ENCODE peak calls at places on chromosomes 6 and 20, in four cellular contexts. T is Peyer's patch; K is endodermal cell; A is CD8-positive, alpha-beta memory T cell. N is an unnamed sample.

GRCh38 chr6:32685603-32686002 is 19.1 kb upstream of the HLA-DQB1 start:
- DNase-seq in K (no peak), T (no peak), A (peak), N (no peak)

GRCh38 chr6:138129190-138129589 is 22.0 kb upstream of the PERP start:
- DNase-seq in K (peak), A (no peak), T (no peak), N (no peak)

GRCh38 chr6:134425521-134426316 is 107.8 kb upstream of the SGK1 start:
- DNase-seq in A (no peak), K (no peak), T (no peak), N (no peak)

GRCh38 chr20:19758888-19759331 is 852 bp downstream of the RIN2 start:
- DNase-seq in K (peak), T (peak), A (no peak), N (peak)

GRCh38 chr6:84546427-84546914 is 217.9 kb downstream of the TBX18 start:
- DNase-seq in T (no peak), A (no peak), K (no peak), N (no peak)

GRCh38 chr6:128979061-128979460 is 96.1 kb downstream of the LAMA2 start:
- DNase-seq in K (no peak), T (no peak), A (no peak), N (no peak)

GRCh38 chr6:161463061-161463460 is 189.2 kb upstream of the AGPAT4 start:
- DNase-seq in K (no peak), A (no peak), T (no peak), N (no peak)

GRCh38 chr6:4637691-4638433 is 138.3 kb upstream of the CDYL start:
- DNase-seq in T (no peak), A (no peak), K (no peak), N (no peak)

GRCh38 chr6:56652231-56652630 is 9.5 kb upstream of the DST start:
- DNase-seq in A (no peak), T (no peak), K (no peak), N (no peak)

GRCh38 chr6:56570434-56571359 is 72.0 kb downstream of the DST start:
- DNase-seq in T (no peak), K (no peak), A (peak), N (no peak)

GRCh38 chr20:25545171-25545570 is 40.2 kb downstream of the NINL start:
- DNase-seq in T (no peak), A (no peak), K (no peak), N (no peak)

GRCh38 chr6:135939216-135939610 is 87.7 kb downstream of the PDE7B start:
- DNase-seq in K (no peak), A (no peak), T (no peak), N (no peak)

GRCh38 chr6:27288136-27289044 is 23.7 kb downstream of the POM121L2 start:
- DNase-seq in A (no peak), T (no peak), K (peak), N (no peak)

GRCh38 chr6:82006027-82006738 is 241.4 kb downstream of the IBTK start:
- DNase-seq in T (no peak), A (no peak), K (peak), N (no peak)

GRCh38 chr6:47159763-47160162 is 117.6 kb upstream of the ADGRF1 start:
- DNase-seq in T (no peak), A (no peak), K (no peak), N (no peak)

GRCh38 chr6:16511048-16511660 is 250.1 kb downstream of the ATXN1 start:
- DNase-seq in K (no peak), T (no peak), A (no peak), N (peak)

GRCh38 chr6:74715362-74716068 is 490.3 kb downstream of the COL12A1 start:
- DNase-seq in A (no peak), T (no peak), K (no peak), N (no peak)

GRCh38 chr6:23823421-23823820 is 302.6 kb upstream of the NRSN1 start:
- DNase-seq in A (no peak), K (no peak), T (no peak), N (no peak)

DNA sequence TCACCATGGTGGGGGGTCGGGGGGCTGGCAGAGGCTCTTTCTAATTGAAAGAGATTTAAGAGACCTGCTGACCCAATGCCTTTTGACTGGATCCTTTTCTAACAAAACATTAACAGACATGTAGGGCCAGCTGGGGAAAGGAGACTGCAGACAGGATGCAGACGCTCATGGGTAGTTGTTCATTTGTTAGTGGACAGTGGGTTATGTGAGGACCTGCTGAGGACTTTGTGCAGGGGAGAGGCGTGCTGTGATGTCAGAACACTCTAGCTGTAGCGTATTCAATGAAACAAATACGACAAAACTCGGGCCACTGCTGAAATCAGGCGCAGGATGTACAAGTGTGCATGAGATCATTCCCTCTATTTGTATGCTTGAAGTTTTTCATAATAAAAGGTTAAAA is 1.1 kb downstream of the IP6K3 start:
- DNase-seq in K (no peak), A (no peak), T (no peak), N (no peak)
- H3K4me3 ChIP-seq in K (no peak), A (no peak), T (no peak), N (no peak)

GRCh38 chr20:4012631-4013030 is 2.7 kb downstream of the RNF24 start:
- DNase-seq in T (no peak), A (no peak), K (no peak), N (no peak)
- H3K4me3 ChIP-seq in T (no peak), A (no peak), K (peak), N (no peak)

GRCh38 chr20:17653835-17654648 is 28.0 kb downstream of the RRBP1 start:
- DNase-seq in A (no peak), K (no peak), T (no peak), N (no peak)

GRCh38 chr20:17657079-17657825 is 24.8 kb downstream of the RRBP1 start:
- DNase-seq in T (no peak), K (no peak), A (no peak), N (no peak)

GRCh38 chr20:17654649-17655285 is 27.3 kb downstream of the RRBP1 start:
- DNase-seq in T (peak), K (peak), A (no peak), N (peak)

GRCh38 chr20:17655865-17656489 is 26.1 kb downstream of the RRBP1 start:
- DNase-seq in A (no peak), K (peak), T (no peak), N (peak)

DNA sequence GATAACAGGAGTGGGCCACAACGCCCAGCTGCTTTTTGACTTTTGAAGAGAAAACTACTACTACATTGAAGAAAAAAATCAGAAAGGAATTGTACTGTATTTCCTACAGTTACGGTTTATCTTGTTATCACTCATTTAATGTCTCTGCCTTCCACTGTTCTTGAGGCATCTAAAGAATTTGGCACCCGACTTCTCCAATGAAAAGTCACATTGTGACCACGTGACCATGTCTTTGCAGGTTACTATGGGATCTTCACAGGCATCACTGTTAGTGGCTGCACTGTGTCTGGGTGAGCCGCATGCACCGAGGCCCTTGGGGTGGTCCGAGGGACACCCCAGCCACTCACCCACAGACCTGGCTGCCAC is 26.8 kb downstream of the RRBP1 start:
- DNase-seq in K (peak), A (no peak), T (no peak), N (no peak)
- H3K4me3 ChIP-seq in K (no peak), A (no peak), T (no peak), N (no peak)

GRCh38 chr6:44311767-44312166 is 1.4 kb downstream of the AARS2 start:
- DNase-seq in A (no peak), T (no peak), K (no peak), N (no peak)
- H3K4me3 ChIP-seq in A (no peak), T (no peak), K (peak), N (no peak)